ENCODE peak calls at places on chromosomes 3 and 15, in six cellular contexts. One of them, this sample, is unnamed.

GRCh38 chr3:146883292-146883691 is 278.1 kb upstream of the PLSCR5 start:
- DNase-seq in T-helper 1 cell: no peak
- DNase-seq in nephron progenitor cell: no peak
- DNase-seq in Calu3: no peak
- DNase-seq in neural crest cell: no peak
- DNase-seq in HEK293T: no peak
- DNase-seq in this sample: no peak

GRCh38 chr3:46386206-46386605 is 15.5 kb downstream of the CCR5 start:
- DNase-seq in T-helper 1 cell: no peak
- DNase-seq in nephron progenitor cell: no peak
- DNase-seq in Calu3: peak
- DNase-seq in neural crest cell: no peak
- DNase-seq in HEK293T: no peak
- DNase-seq in this sample: no peak

GRCh38 chr3:154129625-154130024 is 8.4 kb downstream of the ARHGEF26 start:
- DNase-seq in T-helper 1 cell: no peak
- DNase-seq in nephron progenitor cell: no peak
- DNase-seq in Calu3: no peak
- DNase-seq in neural crest cell: no peak
- DNase-seq in HEK293T: no peak
- DNase-seq in this sample: no peak

GRCh38 chr15:94080989-94081605 is 150.3 kb upstream of the MCTP2 start:
- DNase-seq in T-helper 1 cell: no peak
- DNase-seq in nephron progenitor cell: no peak
- DNase-seq in Calu3: no peak
- DNase-seq in neural crest cell: no peak
- DNase-seq in HEK293T: no peak
- DNase-seq in this sample: no peak

GRCh38 chr3:141680620-141681389 is 57.3 kb upstream of the RNF7 start:
- DNase-seq in T-helper 1 cell: no peak
- DNase-seq in nephron progenitor cell: no peak
- DNase-seq in Calu3: peak
- DNase-seq in neural crest cell: no peak
- DNase-seq in HEK293T: no peak
- DNase-seq in this sample: peak

GRCh38 chr15:57782731-57783130 is 76.2 kb downstream of the POLR2M start:
- DNase-seq in T-helper 1 cell: no peak
- DNase-seq in nephron progenitor cell: no peak
- DNase-seq in Calu3: no peak
- DNase-seq in neural crest cell: no peak
- DNase-seq in HEK293T: no peak
- DNase-seq in this sample: no peak

GRCh38 chr15:90915808-90916440 is 12.8 kb downstream of the MAN2A2 start:
- DNase-seq in T-helper 1 cell: no peak
- DNase-seq in nephron progenitor cell: no peak
- DNase-seq in Calu3: no peak
- DNase-seq in neural crest cell: no peak
- DNase-seq in HEK293T: no peak
- DNase-seq in this sample: peak

GRCh38 chr3:72086712-72087093 is 301.8 kb upstream of the PROK2 start:
- DNase-seq in T-helper 1 cell: no peak
- DNase-seq in nephron progenitor cell: no peak
- DNase-seq in Calu3: no peak
- DNase-seq in neural crest cell: no peak
- DNase-seq in HEK293T: no peak
- DNase-seq in this sample: no peak

GRCh38 chr3:155393316-155393715 is 99.8 kb upstream of the STRIT1 start:
- DNase-seq in T-helper 1 cell: no peak
- DNase-seq in nephron progenitor cell: no peak
- DNase-seq in Calu3: no peak
- DNase-seq in neural crest cell: no peak
- DNase-seq in HEK293T: no peak
- DNase-seq in this sample: no peak

GRCh38 chr3:29705906-29706507 is 425.1 kb downstream of the RBMS3 start:
- DNase-seq in T-helper 1 cell: no peak
- DNase-seq in nephron progenitor cell: no peak
- DNase-seq in Calu3: no peak
- DNase-seq in neural crest cell: no peak
- DNase-seq in HEK293T: no peak
- DNase-seq in this sample: no peak

GRCh38 chr3:46959169-46959515 is 17.4 kb downstream of the CCDC12 start:
- DNase-seq in T-helper 1 cell: no peak
- DNase-seq in nephron progenitor cell: no peak
- DNase-seq in Calu3: no peak
- DNase-seq in neural crest cell: no peak
- DNase-seq in HEK293T: no peak
- DNase-seq in this sample: no peak

GRCh38 chr3:134350861-134351311 is 23.4 kb downstream of the AMOTL2 start:
- DNase-seq in T-helper 1 cell: no peak
- DNase-seq in nephron progenitor cell: no peak
- DNase-seq in Calu3: peak
- DNase-seq in neural crest cell: no peak
- DNase-seq in HEK293T: no peak
- DNase-seq in this sample: no peak

GRCh38 chr15:25850154-25851111 is 12.7 kb downstream of the ATP10A start:
- DNase-seq in T-helper 1 cell: peak
- DNase-seq in nephron progenitor cell: peak
- DNase-seq in Calu3: peak
- DNase-seq in neural crest cell: no peak
- DNase-seq in HEK293T: peak
- DNase-seq in this sample: peak

GRCh38 chr15:31440754-31441298 is 114.2 kb downstream of the KLF13 start:
- DNase-seq in T-helper 1 cell: no peak
- DNase-seq in nephron progenitor cell: peak
- DNase-seq in Calu3: no peak
- DNase-seq in neural crest cell: no peak
- DNase-seq in HEK293T: no peak
- DNase-seq in this sample: peak

GRCh38 chr3:184456476-184456875 is 76.6 kb downstream of the CHRD start:
- DNase-seq in T-helper 1 cell: no peak
- DNase-seq in nephron progenitor cell: no peak
- DNase-seq in Calu3: no peak
- DNase-seq in neural crest cell: no peak
- DNase-seq in HEK293T: no peak
- DNase-seq in this sample: no peak

GRCh38 chr15:94322141-94322540 is 90.8 kb downstream of the MCTP2 start:
- DNase-seq in T-helper 1 cell: no peak
- DNase-seq in nephron progenitor cell: no peak
- DNase-seq in Calu3: no peak
- DNase-seq in neural crest cell: no peak
- DNase-seq in HEK293T: no peak
- DNase-seq in this sample: no peak

GRCh38 chr15:58477228-58477627 is 45.4 kb downstream of the LIPC start:
- DNase-seq in T-helper 1 cell: no peak
- DNase-seq in nephron progenitor cell: no peak
- DNase-seq in Calu3: no peak
- DNase-seq in neural crest cell: no peak
- DNase-seq in HEK293T: no peak
- DNase-seq in this sample: no peak

GRCh38 chr3:105791919-105792786 is 76.7 kb downstream of the CBLB start:
- DNase-seq in T-helper 1 cell: no peak
- DNase-seq in nephron progenitor cell: no peak
- DNase-seq in Calu3: no peak
- DNase-seq in neural crest cell: no peak
- DNase-seq in HEK293T: no peak
- DNase-seq in this sample: peak

GRCh38 chr3:59809750-59810444 is 760.1 kb upstream of the CFAP20DC start:
- DNase-seq in T-helper 1 cell: no peak
- DNase-seq in nephron progenitor cell: no peak
- DNase-seq in Calu3: no peak
- DNase-seq in neural crest cell: no peak
- DNase-seq in HEK293T: peak
- DNase-seq in this sample: peak

GRCh38 chr3:58117561-58118305 is 93.0 kb downstream of the DNASE1L3 start:
- DNase-seq in T-helper 1 cell: no peak
- DNase-seq in nephron progenitor cell: no peak
- DNase-seq in Calu3: peak
- DNase-seq in neural crest cell: no peak
- DNase-seq in HEK293T: no peak
- DNase-seq in this sample: peak

GRCh38 chr3:86969500-86970189 is 21.3 kb downstream of the VGLL3 start:
- DNase-seq in T-helper 1 cell: no peak
- DNase-seq in nephron progenitor cell: peak
- DNase-seq in Calu3: peak
- DNase-seq in neural crest cell: no peak
- DNase-seq in HEK293T: peak
- DNase-seq in this sample: peak

GRCh38 chr15:78768531-78769408 is 42.5 kb downstream of the ADAMTS7 start:
- DNase-seq in T-helper 1 cell: no peak
- DNase-seq in nephron progenitor cell: no peak
- DNase-seq in Calu3: no peak
- DNase-seq in neural crest cell: no peak
- DNase-seq in HEK293T: no peak
- DNase-seq in this sample: no peak

GRCh38 chr15:59501531-59502113 is 63.6 kb downstream of the FAM81A start:
- DNase-seq in T-helper 1 cell: no peak
- DNase-seq in nephron progenitor cell: peak
- DNase-seq in Calu3: peak
- DNase-seq in neural crest cell: peak
- DNase-seq in HEK293T: peak
- DNase-seq in this sample: peak

GRCh38 chr3:33115024-33115768 is 1.4 kb downstream of the CRTAP start:
- DNase-seq in T-helper 1 cell: no peak
- DNase-seq in nephron progenitor cell: no peak
- DNase-seq in Calu3: no peak
- DNase-seq in neural crest cell: no peak
- DNase-seq in HEK293T: peak
- DNase-seq in this sample: peak

GRCh38 chr3:29333520-29333919 is 52.6 kb downstream of the RBMS3 start:
- DNase-seq in T-helper 1 cell: no peak
- DNase-seq in nephron progenitor cell: no peak
- DNase-seq in Calu3: no peak
- DNase-seq in neural crest cell: no peak
- DNase-seq in HEK293T: no peak
- DNase-seq in this sample: no peak

GRCh38 chr3:198079771-198080520 is 119.9 kb downstream of the LMLN start:
- DNase-seq in T-helper 1 cell: peak
- DNase-seq in nephron progenitor cell: no peak
- DNase-seq in Calu3: peak
- DNase-seq in neural crest cell: peak
- DNase-seq in HEK293T: peak
- DNase-seq in this sample: peak

GRCh38 chr15:39657714-39658113 is 76.8 kb downstream of the THBS1 start:
- DNase-seq in T-helper 1 cell: no peak
- DNase-seq in nephron progenitor cell: no peak
- DNase-seq in Calu3: no peak
- DNase-seq in neural crest cell: no peak
- DNase-seq in HEK293T: no peak
- DNase-seq in this sample: no peak

GRCh38 chr15:84649706-84650105 is 4.4 kb downstream of the WDR73 start:
- DNase-seq in T-helper 1 cell: no peak
- DNase-seq in nephron progenitor cell: no peak
- DNase-seq in Calu3: no peak
- DNase-seq in neural crest cell: no peak
- DNase-seq in HEK293T: no peak
- DNase-seq in this sample: no peak

This sample was measured in cardiac muscle cell.